ENCODE peak calls at places on chromosomes 6 and 20, in nine cellular contexts. K is astrocyte; R is EL; V is NCI-H1436 treated with DMSO at 0.1 percent for 48 hours; H is activated naive CD4-positive, alpha-beta T cell; D is A673; O is GM12865; J is G401; T is foreskin fibroblast. P is an unnamed sample.

GRCh38 chr6:44056392-44057237 is 70.6 kb downstream of the MRPL14 start:
- DNase-seq in K (peak), R (peak), V (no peak), H (no peak), D (peak), O (no peak), J (peak), T (peak), P (peak)

GRCh38 chr6:128532110-128532509 is 11.7 kb upstream of the PTPRK start:
- DNase-seq in K (no peak), R (no peak), V (no peak), H (no peak), D (no peak), O (no peak), J (no peak), T (no peak), P (no peak)

GRCh38 chr20:17343631-17344447 is 117.0 kb downstream of the PCSK2 start:
- DNase-seq in K (peak), R (no peak), V (no peak), H (no peak), D (peak), O (no peak), J (no peak), T (peak), P (no peak)

GRCh38 chr20:32536861-32537656 is 48.1 kb downstream of the NOL4L start:
- DNase-seq in K (no peak), R (no peak), V (peak), H (no peak), D (no peak), O (peak), J (peak), T (no peak), P (no peak)

GRCh38 chr20:5078399-5078958 is 41.3 kb downstream of the PCNA start:
- DNase-seq in K (no peak), R (peak), V (no peak), H (peak), D (no peak), O (peak), J (no peak), T (peak), P (no peak)

GRCh38 chr20:51661609-51662178 is 106.5 kb downstream of the ATP9A start:
- DNase-seq in K (peak), R (peak), V (no peak), H (no peak), D (no peak), O (peak), J (no peak), T (peak), P (peak)

GRCh38 chr6:154872605-154873004 is 122.5 kb upstream of the TIAM2 start:
- DNase-seq in K (no peak), R (no peak), V (no peak), H (no peak), D (no peak), O (no peak), J (no peak), T (no peak), P (no peak)

GRCh38 chr6:15255481-15256414 is 9.9 kb downstream of the JARID2 start:
- DNase-seq in K (no peak), R (no peak), V (no peak), H (no peak), D (no peak), O (peak), J (peak), T (no peak), P (peak)

GRCh38 chr6:104754788-104755409 is 104.8 kb downstream of the HACE1 start:
- DNase-seq in K (no peak), R (no peak), V (no peak), H (no peak), D (no peak), O (no peak), J (no peak), T (no peak), P (no peak)

GRCh38 chr6:62283828-62284411 is 2.1 kb downstream of the KHDRBS2 start:
- DNase-seq in K (no peak), R (no peak), V (no peak), H (no peak), D (peak), O (peak), J (peak), T (peak), P (peak)

GRCh38 chr6:26158581-26159416 is 71.6 kb downstream of the HFE start:
- DNase-seq in K (peak), R (peak), V (no peak), H (no peak), D (peak), O (peak), J (peak), T (peak), P (peak)

GRCh38 chr20:59210186-59210585 is 46.6 kb downstream of the ZNF831 start:
- DNase-seq in K (no peak), R (no peak), V (no peak), H (no peak), D (no peak), O (no peak), J (peak), T (no peak), P (no peak)

GRCh38 chr6:145735356-145736165 is at the start of gene EPM2A:
- DNase-seq in K (peak), R (peak), V (peak), H (peak), D (peak), O (peak), J (peak), T (peak), P (peak)

GRCh38 chr6:169145991-169146501 is 107.6 kb downstream of the THBS2 start:
- DNase-seq in K (peak), R (no peak), V (no peak), H (no peak), D (no peak), O (no peak), J (no peak), T (peak), P (no peak)

GRCh38 chr6:108254436-108255410 is 6.1 kb downstream of the SNX3 start:
- DNase-seq in K (no peak), R (no peak), V (no peak), H (no peak), D (no peak), O (no peak), J (no peak), T (no peak), P (no peak)

GRCh38 chr6:99119109-99120031 is 171.6 kb upstream of the FBXL4 start:
- DNase-seq in K (peak), R (peak), V (peak), H (no peak), D (peak), O (peak), J (peak), T (peak), P (peak)

GRCh38 chr6:47188588-47189021 is 121.1 kb downstream of the TNFRSF21 start:
- DNase-seq in K (peak), R (peak), V (no peak), H (no peak), D (no peak), O (no peak), J (no peak), T (peak), P (peak)

GRCh38 chr20:16844406-16844805 is 96.2 kb downstream of the OTOR start:
- DNase-seq in K (no peak), R (no peak), V (no peak), H (no peak), D (no peak), O (no peak), J (no peak), T (peak), P (peak)

GRCh38 chr20:3130051-3130600 is 29.5 kb downstream of the FASTKD5 start:
- DNase-seq in K (no peak), R (no peak), V (no peak), H (no peak), D (no peak), O (no peak), J (no peak), T (no peak), P (no peak)

P was measured in MCF 10A.